ENCODE peak calls at places on chromosome 16, in six cellular contexts. One of them, this sample, is unnamed.

GRCh38 chr16:88640520-88641247 is 2.3 kb downstream of the IL17C start:
- DNase-seq in hypothalamus: no peak
- DNase-seq in EL: no peak
- DNase-seq in activated T-helper 9 cell treated with anti-CD3 and anti-CD28 coated beads, Interleukin-2, amount 50 U/mL, for 16 hours: no peak
- DNase-seq in left cardiac atrium: no peak
- DNase-seq in cardiac fibroblast: no peak
- DNase-seq in this sample: no peak

GRCh38 chr16:83040174-83040573 is 413.4 kb downstream of the CDH13 start:
- DNase-seq in hypothalamus: no peak
- DNase-seq in EL: peak; percentile 62
- DNase-seq in activated T-helper 9 cell treated with anti-CD3 and anti-CD28 coated beads, Interleukin-2, amount 50 U/mL, for 16 hours: no peak
- DNase-seq in left cardiac atrium: no peak
- DNase-seq in cardiac fibroblast: peak; percentile 62
- DNase-seq in this sample: peak; percentile 19

GRCh38 chr16:54685682-54686081 is 245.0 kb upstream of the IRX5 start:
- DNase-seq in hypothalamus: no peak
- DNase-seq in EL: no peak
- DNase-seq in activated T-helper 9 cell treated with anti-CD3 and anti-CD28 coated beads, Interleukin-2, amount 50 U/mL, for 16 hours: no peak
- DNase-seq in left cardiac atrium: no peak
- DNase-seq in cardiac fibroblast: no peak
- DNase-seq in this sample: no peak

GRCh38 chr16:72898216-72898825 is 149.6 kb downstream of the ZFHX3 start:
- DNase-seq in hypothalamus: no peak
- DNase-seq in EL: no peak
- DNase-seq in activated T-helper 9 cell treated with anti-CD3 and anti-CD28 coated beads, Interleukin-2, amount 50 U/mL, for 16 hours: no peak
- DNase-seq in left cardiac atrium: no peak
- DNase-seq in cardiac fibroblast: no peak
- DNase-seq in this sample: no peak

GRCh38 chr16:50603206-50604064 is 55.2 kb downstream of the NKD1 start:
- DNase-seq in hypothalamus: no peak
- DNase-seq in EL: peak; percentile 21
- DNase-seq in activated T-helper 9 cell treated with anti-CD3 and anti-CD28 coated beads, Interleukin-2, amount 50 U/mL, for 16 hours: no peak
- DNase-seq in left cardiac atrium: no peak
- DNase-seq in cardiac fibroblast: peak; percentile 4
- DNase-seq in this sample: no peak

GRCh38 chr16:57371494-57372371 is 557 bp upstream of the CX3CL1 start:
- DNase-seq in hypothalamus: no peak
- DNase-seq in EL: no peak
- DNase-seq in activated T-helper 9 cell treated with anti-CD3 and anti-CD28 coated beads, Interleukin-2, amount 50 U/mL, for 16 hours: no peak
- DNase-seq in left cardiac atrium: no peak
- DNase-seq in cardiac fibroblast: peak; percentile 16
- DNase-seq in this sample: no peak

GRCh38 chr16:56860226-56861020 is 4.6 kb upstream of the SLC12A3 start:
- DNase-seq in hypothalamus: no peak
- DNase-seq in EL: no peak
- DNase-seq in activated T-helper 9 cell treated with anti-CD3 and anti-CD28 coated beads, Interleukin-2, amount 50 U/mL, for 16 hours: no peak
- DNase-seq in left cardiac atrium: no peak
- DNase-seq in cardiac fibroblast: no peak
- DNase-seq in this sample: no peak

GRCh38 chr16:2717360-2718263 is 2.4 kb downstream of the PRSS27 start:
- DNase-seq in hypothalamus: no peak
- DNase-seq in EL: no peak
- DNase-seq in activated T-helper 9 cell treated with anti-CD3 and anti-CD28 coated beads, Interleukin-2, amount 50 U/mL, for 16 hours: no peak
- DNase-seq in left cardiac atrium: no peak
- DNase-seq in cardiac fibroblast: no peak
- DNase-seq in this sample: no peak

GRCh38 chr16:49312389-49312990 is 30.9 kb upstream of the CBLN1 start:
- DNase-seq in hypothalamus: no peak
- DNase-seq in EL: no peak
- DNase-seq in activated T-helper 9 cell treated with anti-CD3 and anti-CD28 coated beads, Interleukin-2, amount 50 U/mL, for 16 hours: no peak
- DNase-seq in left cardiac atrium: no peak
- DNase-seq in cardiac fibroblast: no peak
- DNase-seq in this sample: no peak

GRCh38 chr16:30784215-30784614 is 2.8 kb downstream of the ZNF629 start:
- DNase-seq in hypothalamus: no peak
- DNase-seq in EL: no peak
- DNase-seq in activated T-helper 9 cell treated with anti-CD3 and anti-CD28 coated beads, Interleukin-2, amount 50 U/mL, for 16 hours: no peak
- DNase-seq in left cardiac atrium: no peak
- DNase-seq in cardiac fibroblast: no peak
- DNase-seq in this sample: no peak

GRCh38 chr16:66484453-66485213 is 57.5 kb downstream of the BEAN1 start:
- DNase-seq in hypothalamus: no peak
- DNase-seq in EL: no peak
- DNase-seq in activated T-helper 9 cell treated with anti-CD3 and anti-CD28 coated beads, Interleukin-2, amount 50 U/mL, for 16 hours: no peak
- DNase-seq in left cardiac atrium: no peak
- DNase-seq in cardiac fibroblast: no peak
- DNase-seq in this sample: no peak